ENCODE peak calls at places on chromosomes 1 and 21, in seven cellular contexts. Z is fibroblast of mammary gland, H is progenitor cell of endocrine pancreas, Q is OCI-LY7, R is transverse colon, B is stomach, V is nephron progenitor cell. L is an unnamed sample.

GRCh38 chr1:154329152-154329521 is 3.8 kb downstream of the ATP8B2 start:
- DNase-seq in Z (no peak), H (no peak), Q (no peak), R (no peak), B (no peak), V (peak), L (no peak)

GRCh38 chr1:2544093-2544874 is 11.9 kb upstream of the TNFRSF14 start:
- DNase-seq in Z (no peak), H (no peak), Q (no peak), R (no peak), B (no peak), V (no peak), L (no peak)

GRCh38 chr1:68456207-68456606 is 6.5 kb upstream of the RPE65 start:
- DNase-seq in Z (no peak), H (no peak), Q (no peak), R (no peak), B (no peak), V (no peak), L (no peak)

GRCh38 chr21:42621166-42621827 is 32.1 kb upstream of the PDE9A start:
- DNase-seq in Z (peak), H (no peak), Q (no peak), R (peak), B (no peak), V (no peak), L (no peak)

GRCh38 chr1:235648954-235649721 is 446 bp downstream of the GNG4 start:
- DNase-seq in Z (peak), H (peak), Q (no peak), R (peak), B (peak), V (peak), L (peak)

GRCh38 chr1:64476251-64476952 is 6.5 kb downstream of the CACHD1 start:
- DNase-seq in Z (peak), H (no peak), Q (no peak), R (no peak), B (no peak), V (no peak), L (peak)

GRCh38 chr1:65681101-65681500 is 111.6 kb upstream of the PDE4B start:
- DNase-seq in Z (peak), H (no peak), Q (no peak), R (no peak), B (no peak), V (no peak), L (peak)

GRCh38 chr1:229714964-229715603 is 89.0 kb downstream of the URB2 start:
- DNase-seq in Z (peak), H (no peak), Q (peak), R (peak), B (peak), V (peak), L (peak)

GRCh38 chr1:117059334-117059677 is 820 bp upstream of the TTF2 start:
- DNase-seq in Z (no peak), H (peak), Q (peak), R (peak), B (peak), V (no peak), L (no peak)

GRCh38 chr1:174032823-174033222 is 10.7 kb upstream of the RC3H1 start:
- DNase-seq in Z (no peak), H (no peak), Q (no peak), R (no peak), B (no peak), V (no peak), L (no peak)

GRCh38 chr1:173224280-173224886 is 17.3 kb upstream of the TNFSF4 start:
- DNase-seq in Z (no peak), H (no peak), Q (no peak), R (no peak), B (no peak), V (no peak), L (no peak)

GRCh38 chr21:29260461-29260860 is 38.3 kb upstream of the BACH1 start:
- DNase-seq in Z (no peak), H (no peak), Q (no peak), R (no peak), B (no peak), V (no peak), L (no peak)

GRCh38 chr1:10794724-10795304 is 1.6 kb downstream of the CASZ1 start:
- DNase-seq in Z (no peak), H (no peak), Q (no peak), R (no peak), B (no peak), V (peak), L (no peak)

DNA sequence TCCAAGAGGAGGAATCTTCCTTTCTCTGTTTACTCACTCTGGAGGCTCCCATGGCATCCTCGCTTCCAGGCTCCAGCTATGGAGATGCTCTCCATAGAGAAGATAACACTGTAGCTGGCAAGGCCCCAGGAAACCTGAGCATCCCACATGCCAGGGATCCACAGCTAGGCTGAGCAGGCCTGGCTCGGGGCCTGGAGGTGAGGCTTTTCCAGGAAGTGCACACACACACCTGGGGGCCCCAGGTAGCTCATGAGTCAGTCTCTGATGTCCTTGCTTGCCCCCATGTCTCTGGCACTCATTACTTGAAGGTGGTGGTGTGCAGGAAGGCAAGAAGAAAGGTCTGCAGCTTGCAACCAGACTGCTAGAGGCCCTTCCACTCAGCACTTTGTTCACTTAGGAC is 5.5 kb upstream of the LCE5A start:
- DNase-seq in Z (no peak), H (no peak), Q (no peak), R (no peak), B (no peak), V (no peak), L (no peak)
- TF ChIP-seq CTCF in Z (no peak), H (no peak), Q (no peak), R (no peak), B (no peak), V (no peak), L (no peak)

GRCh38 chr1:231209531-231209930 is 31.5 kb upstream of the GNPAT start:
- DNase-seq in Z (no peak), H (no peak), Q (no peak), R (no peak), B (no peak), V (no peak), L (no peak)

GRCh38 chr1:231203259-231204057 is 37.6 kb upstream of the GNPAT start:
- DNase-seq in Z (no peak), H (no peak), Q (no peak), R (no peak), B (no peak), V (no peak), L (no peak)

GRCh38 chr1:231210126-231210525 is 30.9 kb upstream of the GNPAT start:
- DNase-seq in Z (no peak), H (no peak), Q (no peak), R (no peak), B (no peak), V (no peak), L (no peak)

GRCh38 chr1:231208980-231209379 is 32.0 kb upstream of the GNPAT start:
- DNase-seq in Z (no peak), H (no peak), Q (no peak), R (no peak), B (no peak), V (no peak), L (no peak)

GRCh38 chr1:231206856-231207255 is 34.2 kb upstream of the GNPAT start:
- DNase-seq in Z (no peak), H (no peak), Q (no peak), R (no peak), B (no peak), V (no peak), L (no peak)
- TF ChIP-seq CTCF in Z (no peak), H (no peak), Q (no peak), R (no peak), B (no peak), V (no peak), L (no peak)

GRCh38 chr1:44024031-44024902 is 7.0 kb downstream of the SLC6A9 start:
- DNase-seq in Z (no peak), H (no peak), Q (no peak), R (no peak), B (no peak), V (no peak), L (no peak)

GRCh38 chr1:44021156-44021555 is 10.1 kb downstream of the SLC6A9 start:
- DNase-seq in Z (no peak), H (no peak), Q (no peak), R (no peak), B (no peak), V (no peak), L (no peak)

GRCh38 chr1:44020464-44020863 is 10.8 kb downstream of the SLC6A9 start:
- DNase-seq in Z (no peak), H (no peak), Q (no peak), R (no peak), B (no peak), V (no peak), L (no peak)

GRCh38 chr1:44019398-44020044 is 11.7 kb downstream of the SLC6A9 start:
- DNase-seq in Z (no peak), H (no peak), Q (no peak), R (no peak), B (no peak), V (no peak), L (no peak)

DNA sequence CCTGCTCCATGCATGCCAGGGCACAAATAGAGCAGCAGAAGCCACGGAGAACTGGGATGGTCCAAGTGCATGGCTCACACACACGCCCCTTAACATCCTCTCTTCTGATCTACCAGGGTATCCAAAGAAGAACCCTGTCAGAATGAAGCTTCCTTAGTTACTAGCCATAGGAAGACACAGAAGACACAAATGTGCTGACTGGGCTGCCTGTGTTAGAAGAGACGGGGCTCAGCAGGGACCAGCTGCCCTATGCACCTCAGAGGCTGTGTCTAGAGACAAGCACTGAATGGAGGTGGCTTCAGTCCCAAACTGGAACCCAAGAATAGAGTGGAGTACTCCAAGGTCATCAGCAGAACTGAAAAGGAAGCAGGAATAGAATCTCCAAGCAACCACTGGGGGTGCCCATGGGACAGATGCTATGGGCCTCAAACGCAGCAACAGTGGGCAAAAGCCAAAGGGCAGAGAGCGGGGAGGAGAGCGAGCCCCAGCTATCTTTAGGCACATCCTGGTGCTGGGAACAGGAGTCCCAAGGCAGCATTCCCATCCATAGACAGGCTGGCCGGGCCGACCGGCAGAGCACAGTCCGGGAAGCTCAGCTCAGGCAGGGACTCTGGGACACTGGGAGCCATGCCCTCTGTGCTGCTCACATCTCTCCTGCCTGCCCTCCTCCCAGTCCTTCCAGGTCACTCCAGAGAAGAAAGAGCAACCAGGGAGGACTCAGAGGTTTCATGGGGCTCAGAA is 9.5 kb downstream of the SLC6A9 start:
- DNase-seq in Z (no peak), H (no peak), Q (no peak), R (no peak), B (no peak), V (no peak), L (no peak)
- TF ChIP-seq CTCF in Z (no peak), H (no peak), Q (no peak), R (no peak), B (no peak), V (no peak), L (no peak)

GRCh38 chr1:101438359-101438758 is 201.5 kb downstream of the S1PR1 start:
- DNase-seq in Z (peak), H (no peak), Q (peak), R (no peak), B (no peak), V (no peak), L (peak)
- TF ChIP-seq CTCF in Z (no peak), H (peak), Q (peak), R (no peak), B (no peak), V (peak), L (peak)

GRCh38 chr1:176766779-176767178 is 303.8 kb downstream of the PAPPA2 start:
- DNase-seq in Z (no peak), H (no peak), Q (no peak), R (no peak), B (no peak), V (no peak), L (no peak)

GRCh38 chr1:176773038-176773437 is 310.1 kb downstream of the PAPPA2 start:
- DNase-seq in Z (no peak), H (no peak), Q (no peak), R (no peak), B (no peak), V (no peak), L (no peak)

GRCh38 chr1:176768532-176768931 is 305.6 kb downstream of the PAPPA2 start:
- DNase-seq in Z (no peak), H (no peak), Q (no peak), R (no peak), B (no peak), V (no peak), L (no peak)

GRCh38 chr1:176767714-176768136 is 304.8 kb downstream of the PAPPA2 start:
- DNase-seq in Z (no peak), H (no peak), Q (no peak), R (no peak), B (no peak), V (no peak), L (no peak)

GRCh38 chr1:176770066-176770465 is 307.1 kb downstream of the PAPPA2 start:
- DNase-seq in Z (no peak), H (no peak), Q (no peak), R (no peak), B (no peak), V (no peak), L (no peak)
- TF ChIP-seq CTCF in Z (no peak), H (no peak), Q (no peak), R (no peak), B (no peak), V (no peak), L (no peak)

L was measured in fibroblast of pulmonary artery.